ENCODE peak calls at places on chromosome 19, in five cellular contexts. D is COR-L47, I is omental fat pad, C is vagina, W is type B pancreatic cell. S is an unnamed sample.

GRCh38 chr19:2391118-2391725 is 31.2 kb downstream of the TMPRSS9 start:
- DNase-seq in D (peak), I (no peak), C (no peak), W (no peak), S (peak)

GRCh38 chr19:37932985-37933953 is 26.3 kb downstream of the SIPA1L3 start:
- DNase-seq in D (no peak), I (no peak), C (no peak), W (no peak), S (peak)

GRCh38 chr19:7870571-7871279 is 3.5 kb downstream of the PRR36 start:
- DNase-seq in D (no peak), I (no peak), C (no peak), W (peak), S (peak)

GRCh38 chr19:42368360-42368759 is 21.7 kb downstream of the CNFN start:
- DNase-seq in D (no peak), I (no peak), C (no peak), W (no peak), S (no peak)

GRCh38 chr19:1860133-1860775 is 3.1 kb downstream of the KLF16 start:
- DNase-seq in D (peak), I (no peak), C (no peak), W (no peak), S (no peak)

GRCh38 chr19:50005428-50005827 is 19.7 kb downstream of the VRK3 start:
- DNase-seq in D (no peak), I (no peak), C (no peak), W (no peak), S (no peak)

GRCh38 chr19:6223461-6224307 is 56.1 kb downstream of the MLLT1 start:
- DNase-seq in D (peak), I (no peak), C (no peak), W (no peak), S (no peak)

GRCh38 chr19:1837625-1838105 is 10.6 kb downstream of the REXO1 start:
- DNase-seq in D (no peak), I (no peak), C (no peak), W (no peak), S (peak)

GRCh38 chr19:28640506-28640905 is 572.4 kb downstream of the UQCRFS1 start:
- DNase-seq in D (no peak), I (no peak), C (no peak), W (no peak), S (no peak)

GRCh38 chr19:7988307-7988706 is 17.1 kb downstream of the ELAVL1 start:
- DNase-seq in D (no peak), I (no peak), C (no peak), W (no peak), S (peak)

GRCh38 chr19:53424968-53425597 is 6.7 kb upstream of the ZNF761 start:
- DNase-seq in D (peak), I (peak), C (no peak), W (no peak), S (no peak)

GRCh38 chr19:56837492-56837891 is 3.0 kb downstream of the PEG3 start:
- DNase-seq in D (no peak), I (peak), C (no peak), W (no peak), S (no peak)

GRCh38 chr19:16301999-16302694 is 22.5 kb upstream of the KLF2 start:
- DNase-seq in D (no peak), I (no peak), C (no peak), W (no peak), S (peak)

GRCh38 chr19:30263719-30264440 is 108.3 kb upstream of the ZNF536 start:
- DNase-seq in D (no peak), I (no peak), C (no peak), W (no peak), S (no peak)

GRCh38 chr19:2055871-2056809 is 5.1 kb upstream of the MKNK2 start:
- DNase-seq in D (peak), I (no peak), C (no peak), W (peak), S (no peak)

GRCh38 chr19:3656073-3656746 is 29.6 kb upstream of the CACTIN start:
- DNase-seq in D (no peak), I (no peak), C (no peak), W (no peak), S (peak)

GRCh38 chr19:22595918-22596341 is 38.2 kb upstream of the ZNF492 start:
- DNase-seq in D (no peak), I (peak), C (no peak), W (no peak), S (no peak)

GRCh38 chr19:41328157-41328817 is 18.3 kb downstream of the CCDC97 start:
- DNase-seq in D (no peak), I (no peak), C (no peak), W (no peak), S (no peak)

GRCh38 chr19:23261496-23262020 is 11.4 kb upstream of the ZNF724 start:
- DNase-seq in D (no peak), I (no peak), C (no peak), W (no peak), S (no peak)

GRCh38 chr19:33139165-33139564 is 7.3 kb downstream of the WDR88 start:
- DNase-seq in D (no peak), I (no peak), C (no peak), W (no peak), S (no peak)

GRCh38 chr19:47813304-47813994 is 8.3 kb upstream of the CRX start:
- DNase-seq in D (peak), I (peak), C (no peak), W (peak), S (peak)

GRCh38 chr19:37987356-37988332 is 80.6 kb downstream of the SIPA1L3 start:
- DNase-seq in D (no peak), I (no peak), C (no peak), W (no peak), S (no peak)

GRCh38 chr19:7736148-7736547 is 4.2 kb upstream of the CLEC4G start:
- DNase-seq in D (no peak), I (no peak), C (no peak), W (no peak), S (no peak)

GRCh38 chr19:46887240-46887782 is 26.5 kb downstream of the ARHGAP35 start:
- DNase-seq in D (no peak), I (no peak), C (no peak), W (no peak), S (no peak)

GRCh38 chr19:33270769-33271168 is 31.6 kb downstream of the CEBPA start:
- DNase-seq in D (no peak), I (no peak), C (no peak), W (no peak), S (no peak)

GRCh38 chr19:40585677-40586422 is 9.2 kb downstream of the SHKBP1 start:
- DNase-seq in D (no peak), I (no peak), C (no peak), W (no peak), S (no peak)

GRCh38 chr19:1992759-1993260 is 22.7 kb downstream of the BTBD2 start:
- DNase-seq in D (no peak), I (no peak), C (no peak), W (no peak), S (no peak)

GRCh38 chr19:15640294-15640903 is at the start of gene CYP4F3:
- DNase-seq in D (peak), I (no peak), C (peak), W (no peak), S (peak)

GRCh38 chr19:31313291-31314030 is 35.8 kb downstream of the TSHZ3 start:
- DNase-seq in D (no peak), I (no peak), C (no peak), W (no peak), S (no peak)

GRCh38 chr19:55490478-55491436 is 2.5 kb downstream of the SSC5D start:
- DNase-seq in D (no peak), I (no peak), C (no peak), W (no peak), S (no peak)

GRCh38 chr19:50226536-50226935 is 23.1 kb downstream of the MYH14 start:
- DNase-seq in D (no peak), I (no peak), C (no peak), W (no peak), S (no peak)

GRCh38 chr19:46371371-46371901 is 24.5 kb downstream of the PPP5C start:
- DNase-seq in D (no peak), I (no peak), C (no peak), W (peak), S (no peak)

GRCh38 chr19:10295305-10295846 is 5.6 kb downstream of the ICAM5 start:
- DNase-seq in D (no peak), I (no peak), C (peak), W (no peak), S (no peak)

GRCh38 chr19:45439569-45440258 is 16.0 kb upstream of the ERCC1 start:
- DNase-seq in D (peak), I (peak), C (no peak), W (peak), S (peak)

GRCh38 chr19:10453852-10454251 is 33.5 kb downstream of the PDE4A start:
- DNase-seq in D (no peak), I (no peak), C (no peak), W (no peak), S (no peak)

GRCh38 chr19:32012206-32012605 is 333.2 kb upstream of the ZNF507 start:
- DNase-seq in D (no peak), I (no peak), C (peak), W (no peak), S (no peak)

GRCh38 chr19:34732548-34733255 is 1.3 kb upstream of the ZNF181 start:
- DNase-seq in D (peak), I (no peak), C (no peak), W (no peak), S (no peak)

GRCh38 chr19:3942790-3943409 is 10.0 kb downstream of the NMRK2 start:
- DNase-seq in D (no peak), I (no peak), C (no peak), W (no peak), S (no peak)